ENCODE peak calls at places on chromosomes 5 and 9, in six cellular contexts. B is PC-3; Q is gastrocnemius medialis; X is colonic mucosa; O is CD8-positive, alpha-beta T cell; H is A549. R is an unnamed sample.

GRCh38 chr9:108331596-108331995 is 524.2 kb downstream of the ACTL7B start:
- DNase-seq in X (no peak), B (peak; percentile 7), Q (no peak), O (no peak), H (no peak), R (no peak)

GRCh38 chr9:90600029-90600428 is 42.6 kb downstream of the DIRAS2 start:
- DNase-seq in O (no peak), Q (no peak), B (no peak), X (no peak), H (no peak), R (peak; percentile 29)

GRCh38 chr5:139641116-139642080 is 6.8 kb upstream of the CXXC5 start:
- DNase-seq in H (no peak), O (no peak), B (no peak), Q (no peak), X (peak; percentile 26), R (peak; percentile 13)

GRCh38 chr9:85420750-85421149 is 321.0 kb downstream of the AGTPBP1 start:
- DNase-seq in Q (no peak), H (no peak), B (no peak), X (no peak), O (no peak), R (no peak)

GRCh38 chr9:95816716-95817115 is 58.8 kb upstream of the ERCC6L2 start:
- DNase-seq in O (no peak), H (no peak), Q (no peak), B (peak; percentile 43), X (no peak), R (no peak)

GRCh38 chr5:5523066-5523505 is 100.6 kb downstream of the ICE1 start:
- DNase-seq in O (no peak), H (no peak), Q (no peak), X (no peak), B (peak; percentile 10), R (no peak)

GRCh38 chr9:16179566-16179965 is 626.7 kb downstream of the CCDC171 start:
- DNase-seq in H (no peak), O (peak; percentile 59), X (no peak), Q (no peak), B (no peak), R (no peak)

GRCh38 chr5:150112211-150113046 is 26.1 kb upstream of the CSF1R start:
- DNase-seq in X (peak; percentile 38), O (no peak), H (no peak), Q (no peak), B (peak; percentile 67), R (peak; percentile 47)

GRCh38 chr5:121915765-121916164 is 46.0 kb upstream of the SRFBP1 start:
- DNase-seq in H (no peak), O (no peak), Q (no peak), B (no peak), X (peak; percentile 29), R (no peak)

GRCh38 chr5:91074615-91075014 is 308.5 kb downstream of the ARRDC3 start:
- DNase-seq in Q (no peak), H (no peak), X (no peak), O (no peak), B (peak; percentile 21), R (no peak)
- TF ChIP-seq CTCF in Q (no peak), H (no peak), X (peak; percentile 18), O (no peak), B (no peak), R (no peak)

GRCh38 chr5:933251-933861 is 40.7 kb downstream of the TRIP13 start:
- DNase-seq in H (no peak), Q (no peak), B (no peak), O (no peak), X (no peak), R (no peak)

GRCh38 chr5:931570-932145 is 39.0 kb downstream of the TRIP13 start:
- DNase-seq in Q (no peak), O (no peak), H (no peak), X (no peak), B (no peak), R (no peak)

GRCh38 chr5:932628-933250 is 40.1 kb downstream of the TRIP13 start:
- DNase-seq in X (no peak), H (no peak), O (no peak), Q (no peak), B (peak; percentile 70), R (no peak)

GRCh38 chr5:930853-931252 is 38.2 kb downstream of the TRIP13 start:
- DNase-seq in X (no peak), O (no peak), Q (no peak), H (no peak), B (peak; percentile 91), R (no peak)

GRCh38 chr5:932151-932627 is 39.5 kb downstream of the TRIP13 start:
- DNase-seq in H (no peak), X (no peak), Q (no peak), B (no peak), O (no peak), R (no peak)
- H3K4me3 ChIP-seq in H (no peak overlapping the region), X (no peak overlapping the region), Q (no peak overlapping the region), B (no peak overlapping the region), O (no peak overlapping the region), R (no peak overlapping the region)

GRCh38 chr9:122551371-122551770 is 1.5 kb upstream of the OR1N2 start:
- DNase-seq in O (no peak), H (no peak), Q (no peak), B (no peak), X (no peak), R (peak; percentile 19)
- H3K9me3 ChIP-seq in O (no peaks in the 10 kb centered on the region), H (no peaks in the 10 kb centered on the region), Q (no peaks in the 10 kb centered on the region), B (no peaks in the 10 kb centered on the region), X (no peaks in the 10 kb centered on the region), R (no peaks in the 10 kb centered on the region)

GRCh38 chr5:179858586-179859427 is at the start of gene MRNIP:
- DNase-seq in O (peak; percentile 89), B (peak; percentile 88), Q (peak; percentile 96), H (peak; percentile 86), X (peak; percentile 98), R (peak; percentile 92)
- TF ChIP-seq CTCF in O (no peak), B (no peak), Q (no peak), H (no peak), X (no peak), R (no peak)

DNA sequence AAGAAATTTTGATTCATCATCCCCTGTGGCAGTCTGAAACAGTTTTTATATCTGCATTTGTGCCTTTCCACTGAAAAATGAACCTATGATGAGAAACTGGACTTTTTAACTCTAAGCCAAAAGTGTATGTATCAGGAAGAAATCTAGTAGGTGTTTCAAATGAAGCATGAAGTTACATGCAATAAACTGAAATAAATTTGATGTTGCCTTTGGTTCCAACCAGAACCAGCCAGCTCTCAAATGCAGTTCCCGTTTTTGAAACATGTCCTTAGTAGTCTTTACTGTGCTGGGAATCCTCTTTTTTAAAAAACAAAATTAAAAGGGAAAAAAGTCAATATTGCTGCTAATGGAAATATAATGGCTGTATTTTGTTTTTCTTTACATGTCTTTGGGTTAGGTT is 43.9 kb downstream of the HACD4 start:
- DNase-seq in O (no peak), B (no peak), X (no peak), H (no peak), Q (no peak), R (no peak)
- H3K4me3 ChIP-seq in O (no peak overlapping the region), B (no peak overlapping the region), X (no peak overlapping the region), H (no peak overlapping the region), Q (no peak overlapping the region), R (no peak overlapping the region)

DNA sequence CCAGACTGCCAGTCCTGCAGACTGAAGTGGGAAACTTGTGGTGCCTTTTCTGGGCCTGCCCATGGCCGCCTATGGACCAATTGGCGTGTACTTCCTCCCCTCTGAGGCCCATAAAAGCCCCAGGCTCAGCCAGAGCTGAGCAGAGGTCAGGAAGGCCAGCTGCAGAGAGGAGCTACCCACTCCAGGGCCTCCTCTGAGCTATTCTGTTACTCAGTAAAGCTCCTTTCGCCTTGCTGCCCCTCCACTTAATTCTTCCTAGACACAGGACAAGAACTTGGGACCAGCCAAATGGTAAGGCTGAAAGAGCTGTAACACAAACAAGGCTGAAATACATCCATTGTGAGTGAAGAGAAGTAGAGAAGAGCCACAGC is 106.4 kb downstream of the C9orf50 start:
- DNase-seq in Q (no peak), O (no peak), H (no peak), X (no peak), B (no peak), R (no peak)
- H3K9me3 ChIP-seq in Q (no peaks in the 10 kb centered on the region), O (peaks cover 4% of the 10 kb centered on the region), H (peaks cover 82% of the 10 kb centered on the region), X (no peaks in the 10 kb centered on the region), B (peaks cover 6% of the 10 kb centered on the region), R (peaks cover 60% of the 10 kb centered on the region)

GRCh38 chr9:137500666-137501397 is 41.7 kb upstream of the NSMF start:
- DNase-seq in B (no peak), X (no peak), O (no peak), Q (no peak), H (no peak), R (no peak)

GRCh38 chr9:137501457-137501856 is 42.3 kb upstream of the NSMF start:
- DNase-seq in X (no peak), O (no peak), Q (no peak), H (no peak), B (no peak), R (no peak)

GRCh38 chr9:137498720-137499150 is 39.6 kb upstream of the NSMF start:
- DNase-seq in B (no peak), Q (no peak), X (no peak), H (no peak), O (no peak), R (no peak)

GRCh38 chr9:137499416-137499815 is 40.3 kb upstream of the NSMF start:
- DNase-seq in Q (no peak), H (no peak), X (no peak), O (no peak), B (no peak), R (no peak)

DNA sequence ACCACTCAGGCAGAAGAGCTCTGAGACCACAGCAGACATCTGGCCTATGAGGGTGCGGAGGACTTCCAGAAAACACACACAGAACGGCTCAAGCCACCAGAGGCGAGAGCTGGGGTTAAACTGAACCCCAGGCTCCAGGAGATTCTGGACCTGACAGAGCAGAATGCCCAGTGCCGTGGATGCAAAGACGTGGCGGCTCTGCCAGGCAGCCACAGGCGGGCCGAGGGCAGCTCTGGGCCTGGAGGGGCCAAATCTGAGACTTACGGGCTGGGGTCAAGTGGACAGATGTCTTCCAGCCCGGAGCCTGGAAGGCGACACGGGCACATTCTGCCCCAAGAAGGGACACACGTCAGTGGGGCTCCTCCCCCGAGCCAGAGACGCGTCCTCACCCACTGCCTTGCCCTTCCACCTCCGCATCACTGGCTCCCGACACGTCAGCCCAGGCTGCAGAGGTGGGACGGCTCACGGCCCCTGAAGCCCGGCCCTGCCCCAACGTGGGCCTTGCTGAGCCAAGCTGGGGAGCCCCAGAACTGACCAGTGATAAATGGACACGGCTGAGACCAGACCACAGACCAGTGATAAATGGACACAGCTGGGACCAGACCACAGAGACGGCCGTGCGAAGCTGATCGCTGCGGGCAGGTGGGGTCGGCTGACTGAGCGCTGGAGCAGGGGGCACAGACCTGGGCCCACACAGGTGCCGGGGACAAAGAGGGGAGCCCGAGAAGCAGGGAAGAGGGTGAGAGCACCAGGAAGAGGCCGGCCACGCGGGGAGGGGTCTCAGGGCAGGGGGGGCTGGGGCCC is 40.9 kb upstream of the NSMF start:
- DNase-seq in B (no peak), H (no peak), Q (no peak), O (no peak), X (no peak), R (no peak)
- TF ChIP-seq CTCF in B (no peak), H (no peak), Q (no peak), O (no peak), X (no peak), R (no peak)

GRCh38 chr9:12776775-12777055 is 1.9 kb downstream of the LURAP1L start:
- DNase-seq in O (no peak), X (no peak), Q (no peak), B (no peak), H (no peak), R (no peak)
- H3K4me3 ChIP-seq in O (no peak overlapping the region), X (peak overlapping the region; percentile 69), Q (peak overlapping the region; percentile 74), B (peak overlapping the region; percentile 86), H (peak overlapping the region; percentile 67), R (peak overlapping the region; percentile 89)